ENCODE peak calls at places on chromosomes 11 and 22, in five cellular contexts. T is H9, Z is IMR-90, C is mesenchymal stem cell, X is neuronal stem cell. M is an unnamed sample.
A peak's percentile ranks its signal among the peaks of the same experiment; 100 is the strongest.

GRCh38 chr11:57278721-57279095 is 41.7 kb upstream of the APLNR start:
- DNase-seq in T (no peak), Z (no peak), X (no peak), C (no peak), M (no peak)

GRCh38 chr22:24485608-24486007 is 9.5 kb upstream of the UPB1 start:
- DNase-seq in C (no peak), Z (no peak), T (no peak), X (no peak), M (no peak)

GRCh38 chr11:107770546-107770945 is 58.7 kb upstream of the SLN start:
- DNase-seq in Z (peak; percentile 19), T (no peak), X (no peak), C (peak; percentile 80), M (no peak)

GRCh38 chr11:124799384-124800225 is 601 bp downstream of the MSANTD2 start:
- DNase-seq in Z (peak; percentile 18), X (peak; percentile 55), T (peak; percentile 48), C (peak; percentile 56), M (no peak)

GRCh38 chr11:47305734-47306483 is 36.0 kb downstream of the MADD start:
- DNase-seq in T (no peak), C (no peak), Z (no peak), X (no peak), M (no peak)

GRCh38 chr22:36440429-36441002 is 40.9 kb downstream of the TXN2 start:
- DNase-seq in X (no peak), T (no peak), Z (no peak), C (no peak), M (no peak)

GRCh38 chr22:19877626-19878339 is 23.1 kb upstream of the GNB1L start:
- DNase-seq in C (peak; percentile 72), T (no peak), Z (peak; percentile 58), X (no peak), M (no peak)

GRCh38 chr11:131109256-131109655 is 193.0 kb upstream of the SNX19 start:
- DNase-seq in C (peak; percentile 31), X (no peak), T (no peak), Z (peak; percentile 79), M (no peak)

GRCh38 chr11:83717551-83717950 is 431.4 kb upstream of the CCDC90B start:
- DNase-seq in Z (no peak), T (no peak), C (peak; percentile 34), X (no peak), M (no peak)

GRCh38 chr11:86784247-86784681 is 16.1 kb upstream of the PRSS23 start:
- DNase-seq in Z (peak; percentile 49), C (peak; percentile 45), X (no peak), T (no peak), M (no peak)

GRCh38 chr22:41831383-41831782 is 1.5 kb upstream of the SREBF2 start:
- DNase-seq in Z (no peak), T (no peak), X (no peak), C (peak; percentile 37), M (no peak)

GRCh38 chr11:2096001-2096918 is 42.9 kb downstream of the IGF2 start:
- DNase-seq in T (no peak), X (no peak), Z (peak; percentile 50), C (no peak), M (no peak)

GRCh38 chr22:49330421-49331222 is 497.1 kb downstream of the BRD1 start:
- DNase-seq in C (no peak), Z (no peak), T (no peak), X (no peak), M (peak; percentile 26)

GRCh38 chr22:22032906-22033802 is 50.6 kb upstream of the TOP3B start:
- DNase-seq in X (no peak), T (no peak), Z (no peak), C (no peak), M (no peak)

GRCh38 chr11:71499546-71499945 is 27.5 kb upstream of the KRTAP5-7 start:
- DNase-seq in X (no peak), C (peak; percentile 7), T (no peak), Z (no peak), M (no peak)

GRCh38 chr22:16955081-16955480 is 52.9 kb downstream of the GAB4 start:
- DNase-seq in C (no peak), X (no peak), T (peak; percentile 5), Z (no peak), M (peak; percentile 19)

GRCh38 chr11:95108671-95109551 is 19.3 kb downstream of the ENDOD1 start:
- DNase-seq in C (peak; percentile 71), T (no peak), Z (peak; percentile 14), X (no peak), M (no peak)

GRCh38 chr11:9002920-9003572 is 755 bp downstream of the NRIP3 start:
- DNase-seq in T (no peak), X (no peak), Z (no peak), C (no peak), M (no peak)

GRCh38 chr11:13717331-13717730 is 48.9 kb downstream of the FAR1 start:
- DNase-seq in Z (peak; percentile 73), C (peak; percentile 84), T (no peak), X (no peak), M (no peak)

GRCh38 chr22:31036671-31037550 is 44.2 kb upstream of the SMTN start:
- DNase-seq in X (no peak), C (peak; percentile 50), Z (peak; percentile 53), T (no peak), M (no peak)

GRCh38 chr11:1949922-1950321 is 2.8 kb downstream of the MRPL23 start:
- DNase-seq in Z (no peak), X (no peak), C (no peak), T (no peak), M (no peak)

GRCh38 chr22:46054091-46054877 is 77.3 kb upstream of the WNT7B start:
- DNase-seq in T (no peak), X (no peak), Z (peak; percentile 45), C (no peak), M (no peak)

GRCh38 chr22:19868333-19868732 is 13.7 kb upstream of the GNB1L start:
- DNase-seq in X (no peak), Z (no peak), T (peak; percentile 26), C (no peak), M (no peak)

GRCh38 chr22:20014526-20015186 is 2.0 kb downstream of the ARVCF start:
- DNase-seq in X (no peak), Z (no peak), C (no peak), T (no peak), M (no peak)

GRCh38 chr22:33573479-33573878 is 346.8 kb downstream of the LARGE1 start:
- DNase-seq in T (no peak), Z (no peak), X (no peak), C (no peak), M (no peak)

GRCh38 chr11:117232022-117232878 is at the start of the genes PCSK7 and RNF214:
- DNase-seq in Z (peak; percentile 61), X (peak; percentile 88), T (peak; percentile 82), C (peak; percentile 76), M (peak; percentile 38)

DNA sequence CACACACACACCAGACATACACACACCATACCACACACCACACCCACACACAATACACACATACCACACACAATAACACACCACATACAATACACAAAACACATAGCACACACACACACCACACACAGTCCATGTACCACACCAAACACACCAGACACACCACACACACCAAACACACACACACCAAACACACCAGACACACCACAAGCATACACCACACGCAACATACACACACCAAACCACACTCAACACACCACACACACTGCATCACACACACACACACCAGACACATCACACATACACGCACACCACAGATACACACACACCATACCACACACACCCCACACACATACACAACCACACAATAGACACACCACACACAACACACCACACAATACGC is 54.8 kb downstream of the IGSF9B start:
- DNase-seq in X (no peak), T (no peak), Z (no peak), C (no peak), M (no peak)
- H2BK15ac ChIP-seq in X (no peak overlapping the region), T (no peak overlapping the region), Z (no peak overlapping the region), C (no peak overlapping the region), M (peak overlapping the region; percentile 32)

GRCh38 chr11:70072471-70073187 is 5.5 kb upstream of the ANO1 start:
- DNase-seq in C (no peak), T (peak; percentile 34), X (no peak), Z (no peak), M (no peak)

GRCh38 chr11:70073188-70073817 is 4.8 kb upstream of the ANO1 start:
- DNase-seq in Z (peak; percentile 86), C (no peak), X (no peak), T (peak; percentile 63), M (no peak)

GRCh38 chr11:70075836-70076235 is 2.3 kb upstream of the ANO1 start:
- DNase-seq in Z (no peak), X (no peak), T (peak; percentile 21), C (no peak), M (no peak)

GRCh38 chr11:70074701-70075100 is 3.4 kb upstream of the ANO1 start:
- DNase-seq in C (no peak), Z (no peak), X (no peak), T (peak; percentile 12), M (no peak)

DNA sequence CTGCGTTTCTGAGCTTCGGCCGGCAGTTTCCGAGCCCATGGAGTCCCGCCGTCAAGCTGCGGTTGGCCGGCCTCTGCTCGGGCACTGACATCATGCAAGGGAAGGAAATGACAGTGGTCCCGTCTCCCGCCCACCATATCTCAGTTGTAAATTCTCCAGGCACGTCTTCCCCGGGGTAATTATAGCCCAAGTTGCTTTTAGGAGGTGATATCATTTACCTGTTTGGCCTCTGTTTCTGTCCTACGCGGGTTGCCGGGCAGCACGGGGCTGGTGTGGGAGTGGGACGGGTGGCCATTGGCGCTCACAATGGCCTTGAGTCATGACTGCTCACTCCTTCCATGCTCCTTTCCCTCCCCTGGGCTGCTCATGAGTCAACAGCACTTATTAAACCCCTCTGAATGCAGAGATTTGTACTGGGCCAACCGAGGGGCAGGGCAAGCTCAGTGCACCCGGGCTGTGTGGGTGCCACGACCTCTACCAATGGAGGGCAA is 4.2 kb upstream of the ANO1 start:
- DNase-seq in Z (peak; percentile 73), T (peak; percentile 38), X (no peak), C (peak; percentile 5), M (no peak)
- H2AFZ ChIP-seq in Z (peak overlapping the region; percentile 81), T (no peak overlapping the region), X (no peak overlapping the region), C (no peak overlapping the region), M (no peak overlapping the region)

DNA sequence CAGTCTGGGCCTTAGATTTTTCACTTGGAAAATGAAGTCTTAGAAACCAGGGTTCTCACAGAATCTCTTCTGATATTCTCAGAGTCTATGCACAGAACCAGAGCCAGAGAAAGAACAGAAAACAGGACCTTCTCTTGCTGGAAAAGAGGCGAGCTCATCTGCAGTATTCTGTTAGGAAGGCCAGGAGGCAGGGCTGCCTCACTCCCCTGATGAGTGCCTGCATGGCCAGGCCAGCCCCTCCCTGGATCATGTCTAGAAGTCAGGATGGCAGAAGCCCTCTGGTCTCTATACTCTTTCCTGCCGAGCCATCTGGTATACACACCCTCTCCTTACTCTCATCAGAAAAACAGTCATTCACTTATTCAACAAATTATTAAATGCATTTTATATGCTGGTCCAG is 723 bp downstream of the OR51M1 start:
- DNase-seq in Z (no peak), C (no peak), X (no peak), T (no peak), M (no peak)
- H2BK15ac ChIP-seq in Z (no peak overlapping the region), C (no peak overlapping the region), X (no peak overlapping the region), T (no peak overlapping the region), M (no peak overlapping the region)

DNA sequence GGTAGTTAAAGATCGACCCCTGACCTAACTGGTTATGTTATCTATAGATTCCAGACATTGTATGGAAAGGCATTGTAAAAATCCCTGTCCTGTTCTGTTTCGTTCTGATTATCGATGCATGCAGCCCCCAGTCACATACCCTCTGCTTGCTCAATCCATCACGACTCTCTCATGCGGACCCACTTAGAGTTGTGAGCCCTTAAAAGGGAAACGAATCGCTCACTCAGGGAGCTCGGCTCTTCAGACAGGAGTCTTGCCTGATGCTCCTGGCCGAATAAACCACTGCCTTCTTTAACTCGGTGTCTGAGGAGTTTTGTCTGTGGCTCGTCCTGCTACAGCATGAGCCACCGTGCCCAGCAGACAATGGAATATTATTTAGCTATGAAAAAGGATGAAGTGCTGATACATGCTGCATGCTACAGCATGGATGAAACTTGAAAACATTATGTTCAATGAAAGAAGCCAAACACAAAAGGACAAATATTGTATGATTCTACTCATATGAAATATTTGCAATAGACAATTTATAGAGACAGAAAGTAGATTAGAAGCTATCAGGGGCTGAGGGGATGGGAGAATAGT is 12.0 kb upstream of the LGALS2 start:
- DNase-seq in X (no peak), C (no peak), Z (no peak), T (no peak), M (no peak)
- H2AFZ ChIP-seq in X (peak overlapping the region; percentile 71), C (no peak overlapping the region), Z (no peak overlapping the region), T (no peak overlapping the region), M (no peak overlapping the region)